ENCODE peak calls at places on chromosomes 3 and 15, in nine cellular contexts. One of them, this sample, is unnamed.

GRCh38 chr15:70318594-70318993 is 220.9 kb upstream of the TLE3 start:
- DNase-seq in C1 segment of cervical spinal cord: no peak
- DNase-seq in HuH-7: no peak
- DNase-seq in activated CD8-positive, alpha-beta memory T cell treated with anti-CD3 and anti-CD28 coated beads, Interleukin-2, amount 10 ng/mL, durations not matched to agents 7 days and 5 days: no peak
- DNase-seq in activated CD4-positive, alpha-beta T cell treated with anti-CD3 and anti-CD28 coated beads for 36 hours: no peak
- DNase-seq in effector CD4-positive, alpha-beta T cell: no peak
- DNase-seq in T follicular helper cell: no peak
- DNase-seq in ecto neural progenitor cell: peak; percentile 14
- DNase-seq in stimulated activated CD4-positive, alpha-beta T cell treated with anti-CD3 and anti-CD28 coated beads, Interleukin-12 subunit alpha, Interleukin-12 subunit beta, amount 100 ng/mL, for 48 hours: no peak
- DNase-seq in this sample: no peak

GRCh38 chr3:197692641-197693040 is 44.1 kb downstream of the RUBCN start:
- DNase-seq in T follicular helper cell: no peak
- DNase-seq in HuH-7: no peak
- DNase-seq in activated CD4-positive, alpha-beta T cell treated with anti-CD3 and anti-CD28 coated beads for 36 hours: no peak
- DNase-seq in effector CD4-positive, alpha-beta T cell: no peak
- DNase-seq in ecto neural progenitor cell: no peak
- DNase-seq in C1 segment of cervical spinal cord: no peak
- DNase-seq in activated CD8-positive, alpha-beta memory T cell treated with anti-CD3 and anti-CD28 coated beads, Interleukin-2, amount 10 ng/mL, durations not matched to agents 7 days and 5 days: no peak
- DNase-seq in stimulated activated CD4-positive, alpha-beta T cell treated with anti-CD3 and anti-CD28 coated beads, Interleukin-12 subunit alpha, Interleukin-12 subunit beta, amount 100 ng/mL, for 48 hours: no peak
- DNase-seq in this sample: no peak

GRCh38 chr3:63976166-63976861 is 47.0 kb downstream of the PSMD6 start:
- DNase-seq in C1 segment of cervical spinal cord: no peak
- DNase-seq in ecto neural progenitor cell: no peak
- DNase-seq in HuH-7: no peak
- DNase-seq in effector CD4-positive, alpha-beta T cell: no peak
- DNase-seq in activated CD8-positive, alpha-beta memory T cell treated with anti-CD3 and anti-CD28 coated beads, Interleukin-2, amount 10 ng/mL, durations not matched to agents 7 days and 5 days: no peak
- DNase-seq in activated CD4-positive, alpha-beta T cell treated with anti-CD3 and anti-CD28 coated beads for 36 hours: no peak
- DNase-seq in T follicular helper cell: no peak
- DNase-seq in stimulated activated CD4-positive, alpha-beta T cell treated with anti-CD3 and anti-CD28 coated beads, Interleukin-12 subunit alpha, Interleukin-12 subunit beta, amount 100 ng/mL, for 48 hours: no peak
- DNase-seq in this sample: no peak

GRCh38 chr3:177622520-177622919 is 425.2 kb upstream of the TBL1XR1 start:
- DNase-seq in effector CD4-positive, alpha-beta T cell: no peak
- DNase-seq in activated CD8-positive, alpha-beta memory T cell treated with anti-CD3 and anti-CD28 coated beads, Interleukin-2, amount 10 ng/mL, durations not matched to agents 7 days and 5 days: no peak
- DNase-seq in activated CD4-positive, alpha-beta T cell treated with anti-CD3 and anti-CD28 coated beads for 36 hours: no peak
- DNase-seq in HuH-7: no peak
- DNase-seq in T follicular helper cell: no peak
- DNase-seq in C1 segment of cervical spinal cord: no peak
- DNase-seq in ecto neural progenitor cell: no peak
- DNase-seq in stimulated activated CD4-positive, alpha-beta T cell treated with anti-CD3 and anti-CD28 coated beads, Interleukin-12 subunit alpha, Interleukin-12 subunit beta, amount 100 ng/mL, for 48 hours: no peak
- DNase-seq in this sample: no peak

GRCh38 chr15:55250392-55250791 is 39.2 kb downstream of the RAB27A start:
- DNase-seq in ecto neural progenitor cell: no peak
- DNase-seq in effector CD4-positive, alpha-beta T cell: no peak
- DNase-seq in HuH-7: peak; percentile 45
- DNase-seq in stimulated activated CD4-positive, alpha-beta T cell treated with anti-CD3 and anti-CD28 coated beads, Interleukin-12 subunit alpha, Interleukin-12 subunit beta, amount 100 ng/mL, for 48 hours: no peak
- DNase-seq in activated CD8-positive, alpha-beta memory T cell treated with anti-CD3 and anti-CD28 coated beads, Interleukin-2, amount 10 ng/mL, durations not matched to agents 7 days and 5 days: no peak
- DNase-seq in activated CD4-positive, alpha-beta T cell treated with anti-CD3 and anti-CD28 coated beads for 36 hours: no peak
- DNase-seq in T follicular helper cell: no peak
- DNase-seq in C1 segment of cervical spinal cord: no peak
- DNase-seq in this sample: no peak

GRCh38 chr3:11143476-11143875 is 10.8 kb upstream of the HRH1 start:
- DNase-seq in C1 segment of cervical spinal cord: no peak
- DNase-seq in HuH-7: no peak
- DNase-seq in effector CD4-positive, alpha-beta T cell: no peak
- DNase-seq in T follicular helper cell: no peak
- DNase-seq in activated CD8-positive, alpha-beta memory T cell treated with anti-CD3 and anti-CD28 coated beads, Interleukin-2, amount 10 ng/mL, durations not matched to agents 7 days and 5 days: no peak
- DNase-seq in stimulated activated CD4-positive, alpha-beta T cell treated with anti-CD3 and anti-CD28 coated beads, Interleukin-12 subunit alpha, Interleukin-12 subunit beta, amount 100 ng/mL, for 48 hours: no peak
- DNase-seq in activated CD4-positive, alpha-beta T cell treated with anti-CD3 and anti-CD28 coated beads for 36 hours: no peak
- DNase-seq in ecto neural progenitor cell: no peak
- DNase-seq in this sample: no peak

GRCh38 chr3:65712156-65712555 is 326.6 kb downstream of the MAGI1 start:
- DNase-seq in activated CD8-positive, alpha-beta memory T cell treated with anti-CD3 and anti-CD28 coated beads, Interleukin-2, amount 10 ng/mL, durations not matched to agents 7 days and 5 days: no peak
- DNase-seq in C1 segment of cervical spinal cord: no peak
- DNase-seq in ecto neural progenitor cell: no peak
- DNase-seq in effector CD4-positive, alpha-beta T cell: no peak
- DNase-seq in activated CD4-positive, alpha-beta T cell treated with anti-CD3 and anti-CD28 coated beads for 36 hours: no peak
- DNase-seq in stimulated activated CD4-positive, alpha-beta T cell treated with anti-CD3 and anti-CD28 coated beads, Interleukin-12 subunit alpha, Interleukin-12 subunit beta, amount 100 ng/mL, for 48 hours: no peak
- DNase-seq in HuH-7: no peak
- DNase-seq in T follicular helper cell: no peak
- DNase-seq in this sample: no peak

GRCh38 chr3:12743583-12743982 is 15.5 kb downstream of the TMEM40 start:
- DNase-seq in T follicular helper cell: no peak
- DNase-seq in HuH-7: no peak
- DNase-seq in effector CD4-positive, alpha-beta T cell: no peak
- DNase-seq in ecto neural progenitor cell: no peak
- DNase-seq in stimulated activated CD4-positive, alpha-beta T cell treated with anti-CD3 and anti-CD28 coated beads, Interleukin-12 subunit alpha, Interleukin-12 subunit beta, amount 100 ng/mL, for 48 hours: no peak
- DNase-seq in activated CD4-positive, alpha-beta T cell treated with anti-CD3 and anti-CD28 coated beads for 36 hours: no peak
- DNase-seq in activated CD8-positive, alpha-beta memory T cell treated with anti-CD3 and anti-CD28 coated beads, Interleukin-2, amount 10 ng/mL, durations not matched to agents 7 days and 5 days: no peak
- DNase-seq in C1 segment of cervical spinal cord: no peak
- DNase-seq in this sample: no peak

GRCh38 chr3:16079519-16079918 is 95.0 kb upstream of the GALNT15 start:
- DNase-seq in T follicular helper cell: no peak
- DNase-seq in activated CD4-positive, alpha-beta T cell treated with anti-CD3 and anti-CD28 coated beads for 36 hours: no peak
- DNase-seq in effector CD4-positive, alpha-beta T cell: no peak
- DNase-seq in ecto neural progenitor cell: no peak
- DNase-seq in stimulated activated CD4-positive, alpha-beta T cell treated with anti-CD3 and anti-CD28 coated beads, Interleukin-12 subunit alpha, Interleukin-12 subunit beta, amount 100 ng/mL, for 48 hours: no peak
- DNase-seq in HuH-7: no peak
- DNase-seq in C1 segment of cervical spinal cord: no peak
- DNase-seq in activated CD8-positive, alpha-beta memory T cell treated with anti-CD3 and anti-CD28 coated beads, Interleukin-2, amount 10 ng/mL, durations not matched to agents 7 days and 5 days: no peak
- DNase-seq in this sample: no peak

This sample was measured in glutamatergic neuron.